ENCODE peak calls at places on chromosomes 2 and 18, in six cellular contexts. One of them, this sample, is unnamed. For H3K27me3 and H3K36me3, the result is how much of the 10 kb centered on the place peaks cover.

GRCh38 chr2:56077352-56077915 is 106.4 kb upstream of the CCDC85A start:
- DNase-seq in right lobe of liver: no peak
- DNase-seq in fibroblast of lung: peak
- DNase-seq in neuronal stem cell: no peak
- DNase-seq in endodermal cell: peak
- DNase-seq in prostate gland: no peak
- DNase-seq in this sample: no peak

GRCh38 chr2:112811841-112812306 is 24.7 kb downstream of the IL1B start:
- DNase-seq in right lobe of liver: no peak
- DNase-seq in fibroblast of lung: peak
- DNase-seq in neuronal stem cell: no peak
- DNase-seq in endodermal cell: no peak
- DNase-seq in prostate gland: no peak
- DNase-seq in this sample: peak

GRCh38 chr18:53426656-53427055 is 797.8 kb downstream of the MBD2 start:
- DNase-seq in right lobe of liver: no peak
- DNase-seq in fibroblast of lung: no peak
- DNase-seq in neuronal stem cell: no peak
- DNase-seq in endodermal cell: peak
- DNase-seq in prostate gland: no peak
- DNase-seq in this sample: no peak

GRCh38 chr18:44786697-44787096 is 106.0 kb downstream of the SETBP1 start:
- DNase-seq in right lobe of liver: no peak
- DNase-seq in fibroblast of lung: no peak
- DNase-seq in neuronal stem cell: no peak
- DNase-seq in endodermal cell: no peak
- DNase-seq in prostate gland: no peak
- DNase-seq in this sample: no peak

GRCh38 chr2:8544786-8545631 is 136.8 kb upstream of the ID2 start:
- DNase-seq in right lobe of liver: peak
- DNase-seq in fibroblast of lung: peak
- DNase-seq in neuronal stem cell: no peak
- DNase-seq in endodermal cell: peak
- DNase-seq in prostate gland: no peak
- DNase-seq in this sample: peak

GRCh38 chr2:205700331-205701132 is 18.2 kb downstream of the NRP2 start:
- DNase-seq in right lobe of liver: no peak
- DNase-seq in fibroblast of lung: peak
- DNase-seq in neuronal stem cell: no peak
- DNase-seq in endodermal cell: peak
- DNase-seq in prostate gland: no peak
- DNase-seq in this sample: peak

GRCh38 chr2:26681656-26682055 is 10.9 kb upstream of the KCNK3 start:
- DNase-seq in right lobe of liver: no peak
- DNase-seq in fibroblast of lung: no peak
- DNase-seq in neuronal stem cell: no peak
- DNase-seq in endodermal cell: peak
- DNase-seq in prostate gland: no peak
- DNase-seq in this sample: no peak

GRCh38 chr2:85269959-85270358 is 57.8 kb downstream of the TGOLN2 start:
- DNase-seq in right lobe of liver: peak
- DNase-seq in fibroblast of lung: peak
- DNase-seq in neuronal stem cell: no peak
- DNase-seq in endodermal cell: peak
- DNase-seq in prostate gland: no peak
- DNase-seq in this sample: no peak

GRCh38 chr2:237291138-237291792 is 122.7 kb downstream of the COL6A3 start:
- DNase-seq in right lobe of liver: peak
- DNase-seq in fibroblast of lung: peak
- DNase-seq in neuronal stem cell: no peak
- DNase-seq in endodermal cell: no peak
- DNase-seq in prostate gland: peak
- DNase-seq in this sample: peak

GRCh38 chr2:118850171-118850900 is 2.9 kb upstream of the EN1 start:
- DNase-seq in right lobe of liver: no peak
- DNase-seq in fibroblast of lung: no peak
- DNase-seq in neuronal stem cell: peak
- DNase-seq in endodermal cell: peak
- DNase-seq in prostate gland: no peak
- DNase-seq in this sample: no peak

GRCh38 chr18:57819671-57820460 is 16.8 kb upstream of the ATP8B1 start:
- DNase-seq in right lobe of liver: peak
- DNase-seq in fibroblast of lung: peak
- DNase-seq in neuronal stem cell: no peak
- DNase-seq in endodermal cell: peak
- DNase-seq in prostate gland: peak
- DNase-seq in this sample: peak

GRCh38 chr2:24721470-24721869 is 71.7 kb downstream of the PTRHD1 start:
- DNase-seq in right lobe of liver: peak
- DNase-seq in fibroblast of lung: peak
- DNase-seq in neuronal stem cell: no peak
- DNase-seq in endodermal cell: no peak
- DNase-seq in prostate gland: peak
- DNase-seq in this sample: peak

GRCh38 chr2:228768818-228769217 is 502.3 kb downstream of the PID1 start:
- DNase-seq in right lobe of liver: no peak
- DNase-seq in fibroblast of lung: peak
- DNase-seq in neuronal stem cell: no peak
- DNase-seq in endodermal cell: no peak
- DNase-seq in prostate gland: no peak
- DNase-seq in this sample: no peak

GRCh38 chr18:13605901-13606300 is 120.5 kb downstream of the FAM210A start:
- DNase-seq in right lobe of liver: no peak
- DNase-seq in fibroblast of lung: no peak
- DNase-seq in neuronal stem cell: no peak
- DNase-seq in endodermal cell: no peak
- DNase-seq in prostate gland: no peak
- DNase-seq in this sample: no peak

GRCh38 chr2:42051168-42052125 is 3.6 kb downstream of the PKDCC start:
- DNase-seq in right lobe of liver: no peak
- DNase-seq in fibroblast of lung: no peak
- DNase-seq in neuronal stem cell: no peak
- DNase-seq in endodermal cell: no peak
- DNase-seq in prostate gland: no peak
- DNase-seq in this sample: no peak

GRCh38 chr2:42052702-42053481 is 5.1 kb downstream of the PKDCC start:
- DNase-seq in right lobe of liver: no peak
- DNase-seq in fibroblast of lung: peak
- DNase-seq in neuronal stem cell: no peak
- DNase-seq in endodermal cell: peak
- DNase-seq in prostate gland: no peak
- DNase-seq in this sample: no peak

GRCh38 chr2:42054657-42055430 is 7.0 kb downstream of the PKDCC start:
- DNase-seq in right lobe of liver: no peak
- DNase-seq in fibroblast of lung: no peak
- DNase-seq in neuronal stem cell: no peak
- DNase-seq in endodermal cell: peak
- DNase-seq in prostate gland: no peak
- DNase-seq in this sample: no peak

GRCh38 chr2:42053791-42054656 is 6.2 kb downstream of the PKDCC start:
- DNase-seq in right lobe of liver: no peak
- DNase-seq in fibroblast of lung: peak
- DNase-seq in neuronal stem cell: no peak
- DNase-seq in endodermal cell: no peak
- DNase-seq in prostate gland: no peak
- DNase-seq in this sample: no peak

DNA sequence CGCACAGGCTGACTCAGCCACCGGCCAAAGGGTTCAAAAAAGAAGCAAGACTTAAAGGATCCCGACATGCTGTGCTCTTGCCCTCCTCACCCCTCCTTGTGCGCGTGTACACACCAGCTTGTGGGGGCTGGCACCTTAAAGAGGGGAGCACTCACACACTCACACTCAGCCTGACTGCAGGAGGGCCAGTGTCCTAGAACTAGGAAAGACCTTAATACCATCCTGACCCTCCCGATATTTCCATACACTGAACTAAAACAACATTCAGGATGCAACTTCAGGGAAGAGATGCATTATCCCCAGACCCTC is 5.6 kb downstream of the PKDCC start:
- DNase-seq in right lobe of liver: no peak
- DNase-seq in fibroblast of lung: no peak
- DNase-seq in neuronal stem cell: no peak
- DNase-seq in endodermal cell: no peak
- DNase-seq in prostate gland: no peak
- DNase-seq in this sample: no peak
- H3K4me3 ChIP-seq in right lobe of liver: no peak
- H3K4me3 ChIP-seq in fibroblast of lung: no peak
- H3K4me3 ChIP-seq in neuronal stem cell: no peak
- H3K4me3 ChIP-seq in endodermal cell: no peak
- H3K4me3 ChIP-seq in prostate gland: no peak
- H3K4me3 ChIP-seq in this sample: no peak

GRCh38 chr18:3480827-3481226 is 30.9 kb downstream of the TGIF1 start:
- DNase-seq in right lobe of liver: no peak
- DNase-seq in fibroblast of lung: no peak
- DNase-seq in neuronal stem cell: no peak
- DNase-seq in endodermal cell: no peak
- DNase-seq in prostate gland: no peak
- DNase-seq in this sample: no peak
- H3K27me3 ChIP-seq in right lobe of liver: under half
- H3K27me3 ChIP-seq in fibroblast of lung: under half
- H3K27me3 ChIP-seq in neuronal stem cell: under half
- H3K27me3 ChIP-seq in endodermal cell: under half
- H3K27me3 ChIP-seq in prostate gland: under half
- H3K27me3 ChIP-seq in this sample: under half

GRCh38 chr2:233837694-233838229 is 16.6 kb downstream of the HJURP start:
- DNase-seq in right lobe of liver: no peak
- DNase-seq in fibroblast of lung: no peak
- DNase-seq in neuronal stem cell: no peak
- DNase-seq in endodermal cell: no peak
- DNase-seq in prostate gland: no peak
- DNase-seq in this sample: no peak
- H3K36me3 ChIP-seq in right lobe of liver: under half
- H3K36me3 ChIP-seq in fibroblast of lung: under half
- H3K36me3 ChIP-seq in neuronal stem cell: half or more
- H3K36me3 ChIP-seq in endodermal cell: half or more
- H3K36me3 ChIP-seq in prostate gland: under half
- H3K36me3 ChIP-seq in this sample: half or more

DNA sequence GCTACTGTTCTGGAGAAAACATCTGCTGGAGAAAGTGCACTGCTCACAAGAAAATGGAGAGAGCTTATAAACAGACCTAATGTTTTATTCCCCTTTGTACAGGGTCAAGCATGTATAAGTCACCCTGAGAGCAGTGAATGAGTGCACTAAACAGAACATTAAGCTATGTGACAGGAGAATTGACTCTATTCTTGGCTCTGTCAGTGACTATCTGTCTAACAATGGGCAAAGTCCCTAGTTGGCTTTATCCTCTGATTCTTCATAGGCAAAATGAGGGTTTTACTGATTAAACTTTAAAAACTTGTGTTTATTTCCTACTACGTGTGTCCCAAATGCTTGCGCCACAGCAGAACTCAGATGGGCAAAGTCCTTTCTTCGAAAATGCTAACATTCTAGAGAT is 655.1 kb upstream of the SLC39A10 start:
- DNase-seq in right lobe of liver: no peak
- DNase-seq in fibroblast of lung: no peak
- DNase-seq in neuronal stem cell: no peak
- DNase-seq in endodermal cell: no peak
- DNase-seq in prostate gland: no peak
- DNase-seq in this sample: no peak
- H3K4me3 ChIP-seq in right lobe of liver: no peak
- H3K4me3 ChIP-seq in fibroblast of lung: no peak
- H3K4me3 ChIP-seq in neuronal stem cell: no peak
- H3K4me3 ChIP-seq in endodermal cell: no peak
- H3K4me3 ChIP-seq in prostate gland: no peak
- H3K4me3 ChIP-seq in this sample: no peak

DNA sequence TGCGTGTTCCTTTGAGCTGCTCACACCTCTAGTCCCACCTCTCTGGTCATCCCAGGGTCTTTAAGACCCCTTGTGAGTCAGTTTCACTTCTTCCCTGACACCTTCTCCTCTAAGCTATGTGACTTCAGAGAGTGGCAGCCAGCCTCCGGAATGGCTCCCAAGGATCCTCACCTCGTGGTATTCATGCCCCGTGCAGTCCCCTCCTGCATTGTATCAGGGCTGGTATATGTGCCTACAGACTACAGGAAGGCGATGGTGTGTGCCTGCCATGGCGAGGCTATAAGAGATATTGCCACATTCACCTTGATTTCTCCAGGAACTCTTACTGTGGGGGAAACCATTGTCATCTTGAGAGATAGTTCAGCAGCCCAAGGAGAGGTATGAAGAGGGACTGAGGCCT is 128.0 kb upstream of the SMAD2 start:
- DNase-seq in right lobe of liver: no peak
- DNase-seq in fibroblast of lung: no peak
- DNase-seq in neuronal stem cell: no peak
- DNase-seq in endodermal cell: no peak
- DNase-seq in prostate gland: no peak
- DNase-seq in this sample: no peak
- H3K27me3 ChIP-seq in right lobe of liver: under half
- H3K27me3 ChIP-seq in fibroblast of lung: under half
- H3K27me3 ChIP-seq in neuronal stem cell: under half
- H3K27me3 ChIP-seq in endodermal cell: under half
- H3K27me3 ChIP-seq in prostate gland: under half
- H3K27me3 ChIP-seq in this sample: under half

GRCh38 chr2:36464006-36464721 is 108.6 kb downstream of the CRIM1 start:
- DNase-seq in right lobe of liver: no peak
- DNase-seq in fibroblast of lung: no peak
- DNase-seq in neuronal stem cell: no peak
- DNase-seq in endodermal cell: no peak
- DNase-seq in prostate gland: no peak
- DNase-seq in this sample: no peak
- H3K36me3 ChIP-seq in right lobe of liver: under half
- H3K36me3 ChIP-seq in fibroblast of lung: under half
- H3K36me3 ChIP-seq in neuronal stem cell: under half
- H3K36me3 ChIP-seq in endodermal cell: half or more
- H3K36me3 ChIP-seq in prostate gland: under half
- H3K36me3 ChIP-seq in this sample: half or more

GRCh38 chr18:702957-703659 is 9.3 kb downstream of the ENOSF1 start:
- DNase-seq in right lobe of liver: peak
- DNase-seq in fibroblast of lung: peak
- DNase-seq in neuronal stem cell: no peak
- DNase-seq in endodermal cell: peak
- DNase-seq in prostate gland: no peak
- DNase-seq in this sample: peak
- H3K4me3 ChIP-seq in right lobe of liver: no peak
- H3K4me3 ChIP-seq in fibroblast of lung: no peak
- H3K4me3 ChIP-seq in neuronal stem cell: no peak
- H3K4me3 ChIP-seq in endodermal cell: no peak
- H3K4me3 ChIP-seq in prostate gland: no peak
- H3K4me3 ChIP-seq in this sample: no peak

DNA sequence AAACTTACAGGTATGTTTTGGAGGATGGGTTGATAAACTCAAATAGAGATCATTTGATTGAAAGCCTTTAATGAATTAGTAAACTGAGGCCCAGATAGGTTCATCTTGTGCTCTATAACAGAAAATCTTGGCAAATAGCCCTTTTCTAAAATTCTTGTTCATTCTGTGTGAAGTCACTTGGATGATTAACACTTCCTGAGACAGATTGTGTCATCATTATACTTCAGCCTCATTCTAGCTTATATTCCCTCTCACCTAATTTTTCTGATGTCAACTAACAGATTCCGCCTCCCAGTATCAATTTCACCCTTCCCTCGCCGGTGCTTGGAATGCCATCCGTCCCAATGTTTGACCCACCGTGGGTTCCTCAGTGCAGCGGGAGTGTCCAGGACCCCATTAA is 84.2 kb upstream of the RPE start:
- DNase-seq in right lobe of liver: no peak
- DNase-seq in fibroblast of lung: no peak
- DNase-seq in neuronal stem cell: no peak
- DNase-seq in endodermal cell: no peak
- DNase-seq in prostate gland: no peak
- DNase-seq in this sample: no peak
- H3K27me3 ChIP-seq in right lobe of liver: under half
- H3K27me3 ChIP-seq in fibroblast of lung: under half
- H3K27me3 ChIP-seq in neuronal stem cell: under half
- H3K27me3 ChIP-seq in endodermal cell: under half
- H3K27me3 ChIP-seq in prostate gland: under half
- H3K27me3 ChIP-seq in this sample: under half

GRCh38 chr2:15596350-15596749 is 4.7 kb downstream of the DDX1 start:
- DNase-seq in right lobe of liver: no peak
- DNase-seq in fibroblast of lung: no peak
- DNase-seq in neuronal stem cell: no peak
- DNase-seq in endodermal cell: no peak
- DNase-seq in prostate gland: no peak
- DNase-seq in this sample: no peak
- H3K36me3 ChIP-seq in right lobe of liver: under half
- H3K36me3 ChIP-seq in fibroblast of lung: under half
- H3K36me3 ChIP-seq in neuronal stem cell: under half
- H3K36me3 ChIP-seq in endodermal cell: half or more
- H3K36me3 ChIP-seq in prostate gland: under half
- H3K36me3 ChIP-seq in this sample: half or more